ENCODE peak calls at places on chromosomes 3 and 15, in six cellular contexts. N is HTR-8/SVneo, J is EL, D is sciatic nerve, V is lung, P is WTC11. I is an unnamed sample.
A peak's percentile ranks its signal among the peaks of the same experiment; 100 is the strongest.

GRCh38 chr15:63826513-63826912 is 7.2 kb downstream of the HERC1 start:
- DNase-seq in P (no peak), N (no peak), V (no peak), D (no peak), J (no peak), I (no peak)

GRCh38 chr3:195768831-195769303 is 42.9 kb downstream of the MUC4 start:
- DNase-seq in N (no peak), J (peak; percentile 15), P (no peak), D (peak; percentile 33), V (no peak), I (no peak)

GRCh38 chr3:38455639-38456430 is 2.1 kb downstream of the ACVR2B start:
- DNase-seq in J (no peak), P (no peak), D (no peak), N (peak; percentile 41), V (no peak), I (peak; percentile 76)

GRCh38 chr3:193960485-193961172 is 175.3 kb upstream of the HES1 start:
- DNase-seq in J (no peak), N (no peak), V (no peak), D (no peak), P (no peak), I (no peak)

GRCh38 chr15:57565326-57565725 is 26.4 kb upstream of the MYZAP start:
- DNase-seq in V (no peak), N (no peak), P (peak; percentile 25), J (no peak), D (no peak), I (peak; percentile 54)

GRCh38 chr3:126372413-126373145 is 15.4 kb upstream of the KLF15 start:
- DNase-seq in P (peak; percentile 17), V (no peak), J (no peak), N (no peak), D (peak; percentile 56), I (no peak)

GRCh38 chr3:32304510-32304909 is 66.0 kb downstream of the CMTM8 start:
- DNase-seq in P (no peak), V (no peak), N (no peak), D (no peak), J (no peak), I (no peak)

GRCh38 chr3:71955549-71956373 is 170.8 kb upstream of the PROK2 start:
- DNase-seq in J (peak; percentile 78), N (peak; percentile 69), P (peak; percentile 64), D (peak; percentile 86), V (peak; percentile 76), I (peak; percentile 84)

GRCh38 chr3:178444416-178444815 is 91.8 kb upstream of the KCNMB2 start:
- DNase-seq in P (no peak), D (no peak), V (no peak), N (no peak), J (no peak), I (no peak)

GRCh38 chr3:124780767-124781485 is 50.7 kb downstream of the UMPS start:
- DNase-seq in N (no peak), V (no peak), J (no peak), D (peak; percentile 80), P (no peak), I (peak; percentile 32)

GRCh38 chr15:48176097-48176496 is 2.0 kb downstream of the MYEF2 start:
- DNase-seq in N (no peak), J (peak; percentile 33), D (no peak), P (no peak), V (no peak), I (no peak)

GRCh38 chr15:86066174-86066829 is 13.4 kb upstream of the AGBL1 start:
- DNase-seq in P (no peak), J (no peak), V (no peak), N (no peak), D (no peak), I (no peak)

GRCh38 chr15:90019611-90020010 is 18.5 kb downstream of the ZNF710 start:
- DNase-seq in D (no peak), J (no peak), P (no peak), N (no peak), V (no peak), I (no peak)

GRCh38 chr15:31364301-31365031 is 37.8 kb downstream of the KLF13 start:
- DNase-seq in P (no peak), D (no peak), N (no peak), J (no peak), V (no peak), I (no peak)

GRCh38 chr15:56017920-56018319 is 24.5 kb upstream of the NEDD4 start:
- DNase-seq in P (no peak), J (no peak), N (no peak), D (no peak), V (no peak), I (peak; percentile 28)

GRCh38 chr15:88571153-88572029 is 24.9 kb upstream of the DET1 start:
- DNase-seq in N (no peak), V (no peak), J (no peak), D (no peak), P (no peak), I (no peak)

GRCh38 chr15:25397110-25397509 is 41.7 kb downstream of the UBE3A start:
- DNase-seq in J (no peak), V (no peak), N (no peak), P (no peak), D (no peak), I (no peak)

GRCh38 chr3:136728918-136729317 is 23.3 kb downstream of the STAG1 start:
- DNase-seq in P (no peak), J (peak; percentile 89), V (no peak), D (no peak), N (no peak), I (peak; percentile 44)

GRCh38 chr3:160374472-160374871 is 24.6 kb downstream of the IFT80 start:
- DNase-seq in J (no peak), V (no peak), D (no peak), P (no peak), N (no peak), I (no peak)

GRCh38 chr15:76163429-76164020 is 103.7 kb downstream of the TMEM266 start:
- DNase-seq in P (no peak), V (peak; percentile 79), N (no peak), D (no peak), J (peak; percentile 49), I (no peak)

GRCh38 chr3:62445267-62445666 is 71.9 kb upstream of the FEZF2 start:
- DNase-seq in D (no peak), N (peak; percentile 5), P (no peak), V (no peak), J (peak; percentile 21), I (peak; percentile 36)

GRCh38 chr3:194977341-194977740 is 291.7 kb downstream of the FAM43A start:
- DNase-seq in V (no peak), N (no peak), P (no peak), J (no peak), D (no peak), I (no peak)

GRCh38 chr3:107767897-107768605 is 245.3 kb downstream of the BBX start:
- DNase-seq in J (no peak), N (no peak), D (no peak), P (no peak), V (no peak), I (no peak)

GRCh38 chr3:44885618-44886017 is 11.2 kb downstream of the TGM4 start:
- DNase-seq in J (peak; percentile 98), D (no peak), V (no peak), N (peak; percentile 85), P (no peak), I (no peak)

GRCh38 chr3:137163241-137163916 is 205.6 kb downstream of the IL20RB start:
- DNase-seq in D (no peak), N (no peak), P (no peak), J (no peak), V (no peak), I (peak; percentile 19)

GRCh38 chr15:89802986-89803820 is 11.4 kb downstream of the ANPEP start:
- DNase-seq in N (no peak), J (no peak), V (no peak), P (no peak), D (no peak), I (no peak)

GRCh38 chr3:98777801-98778220 is 14.7 kb downstream of the ST3GAL6 start:
- DNase-seq in N (no peak), V (no peak), J (peak; percentile 65), D (no peak), P (no peak), I (no peak)

GRCh38 chr3:152317956-152318355 is 49.2 kb downstream of the MBNL1 start:
- DNase-seq in P (no peak), D (no peak), N (peak; percentile 10), V (no peak), J (peak; percentile 75), I (no peak)

GRCh38 chr3:50226888-50227389 is 9.1 kb upstream of the GNAI2 start:
- DNase-seq in P (peak; percentile 28), D (no peak), N (no peak), V (no peak), J (peak; percentile 60), I (no peak)

GRCh38 chr3:169172535-169172934 is 491.0 kb downstream of the MECOM start:
- DNase-seq in V (no peak), N (no peak), J (no peak), P (no peak), D (no peak), I (no peak)

GRCh38 chr15:80437492-80437891 is 33.3 kb downstream of the ARNT2 start:
- DNase-seq in D (no peak), P (no peak), J (no peak), V (no peak), N (no peak), I (no peak)

GRCh38 chr3:196712514-196713413 is 587 bp downstream of the PIGX start:
- DNase-seq in J (no peak), P (peak; percentile 55), N (no peak), V (peak; percentile 59), D (peak; percentile 84), I (peak; percentile 73)

GRCh38 chr3:156298938-156299337 is 178.6 kb downstream of the KCNAB1 start:
- DNase-seq in P (no peak), V (no peak), N (no peak), J (no peak), D (peak; percentile 79), I (no peak)

I was measured in GM23338.